ENCODE peak calls at places on chromosomes 7 and 10, in five cellular contexts. G is sigmoid colon, M is SW 1271, Q is fibroblast of the aortic adventitia, R is astrocyte of the spinal cord. F is an unnamed sample.

GRCh38 chr7:120407015-120407414 is 134.0 kb downstream of the KCND2 start:
- DNase-seq in Q (no peak), G (no peak), M (no peak), R (no peak), F (peak; percentile 4)

GRCh38 chr10:113689574-113689973 is 9.9 kb downstream of the CASP7 start:
- DNase-seq in Q (no peak), G (no peak), R (no peak), M (no peak), F (no peak)

GRCh38 chr7:73894851-73895441 is 34.0 kb downstream of the TMEM270 start:
- DNase-seq in Q (peak; percentile 98), G (peak; percentile 92), R (peak; percentile 97), M (no peak), F (peak; percentile 97)

GRCh38 chr10:50558368-50558767 is 65.4 kb downstream of the SGMS1 start:
- DNase-seq in G (no peak), Q (peak; percentile 97), R (no peak), M (no peak), F (no peak)

GRCh38 chr7:92836489-92837213 is at the start of gene CDK6:
- DNase-seq in R (peak; percentile 73), G (peak; percentile 78), M (no peak), Q (peak; percentile 25), F (peak; percentile 79)

GRCh38 chr7:76165973-76166403 is 35.7 kb upstream of the SRRM3 start:
- DNase-seq in Q (no peak), M (no peak), G (no peak), R (no peak), F (no peak)

GRCh38 chr10:123564631-123565030 is 101.5 kb upstream of the GPR26 start:
- DNase-seq in G (no peak), Q (no peak), R (no peak), M (no peak), F (no peak)

GRCh38 chr7:132508724-132509348 is 67.4 kb downstream of the PLXNA4 start:
- DNase-seq in R (no peak), Q (no peak), M (no peak), G (no peak), F (no peak)

GRCh38 chr7:137771679-137772078 is 75.1 kb downstream of the DGKI start:
- DNase-seq in G (no peak), R (peak; percentile 86), M (no peak), Q (peak; percentile 84), F (peak; percentile 87)

GRCh38 chr10:44715081-44715480 is 196.1 kb upstream of the TMEM72 start:
- DNase-seq in M (no peak), G (no peak), R (peak; percentile 78), Q (peak; percentile 77), F (no peak)

GRCh38 chr7:157386979-157387800 is 50.4 kb downstream of the DNAJB6 start:
- DNase-seq in Q (peak; percentile 75), M (peak; percentile 69), R (peak; percentile 75), G (peak; percentile 91), F (peak; percentile 92)

GRCh38 chr10:65350619-65351018 is 1575.2 kb upstream of the LRRTM3 start:
- DNase-seq in M (no peak), R (no peak), G (no peak), Q (no peak), F (no peak)

GRCh38 chr10:101566333-101567164 is 21.5 kb downstream of the POLL start:
- DNase-seq in M (no peak), Q (peak; percentile 15), R (peak; percentile 28), G (peak; percentile 42), F (no peak)